ENCODE peak calls at places on chromosomes 3 and 15, in nine cellular contexts. One of them, this sample, is unnamed.

GRCh38 chr3:194840661-194841514 is 155.2 kb downstream of the FAM43A start:
- DNase-seq in A549: peak
- DNase-seq in suprapubic skin: no peak
- DNase-seq in KBM-7: no peak
- DNase-seq in keratinocyte: no peak
- DNase-seq in globus pallidus: no peak
- DNase-seq in activated naive CD4-positive, alpha-beta T cell treated with anti-CD3 and anti-CD28 coated beads for 36 hours: no peak
- DNase-seq in activated CD4-positive, alpha-beta T cell treated with anti-CD3 and anti-CD28 coated beads, Interleukin-2, amount 50 U/mL, for 1 hour: no peak
- DNase-seq in EH: peak
- DNase-seq in this sample: no peak

GRCh38 chr15:51647128-51647562 is 24.6 kb upstream of the DMXL2 start:
- DNase-seq in activated naive CD4-positive, alpha-beta T cell treated with anti-CD3 and anti-CD28 coated beads for 36 hours: no peak
- DNase-seq in globus pallidus: peak
- DNase-seq in EH: peak
- DNase-seq in suprapubic skin: no peak
- DNase-seq in A549: no peak
- DNase-seq in activated CD4-positive, alpha-beta T cell treated with anti-CD3 and anti-CD28 coated beads, Interleukin-2, amount 50 U/mL, for 1 hour: no peak
- DNase-seq in KBM-7: peak
- DNase-seq in keratinocyte: no peak
- DNase-seq in this sample: no peak

GRCh38 chr15:88803241-88803919 is at the start of gene ACAN:
- DNase-seq in globus pallidus: no peak
- DNase-seq in keratinocyte: no peak
- DNase-seq in EH: peak
- DNase-seq in activated CD4-positive, alpha-beta T cell treated with anti-CD3 and anti-CD28 coated beads, Interleukin-2, amount 50 U/mL, for 1 hour: no peak
- DNase-seq in activated naive CD4-positive, alpha-beta T cell treated with anti-CD3 and anti-CD28 coated beads for 36 hours: no peak
- DNase-seq in A549: no peak
- DNase-seq in suprapubic skin: no peak
- DNase-seq in KBM-7: no peak
- DNase-seq in this sample: no peak

GRCh38 chr3:57230006-57230405 is 2.5 kb downstream of the APPL1 start:
- DNase-seq in suprapubic skin: no peak
- DNase-seq in globus pallidus: no peak
- DNase-seq in keratinocyte: no peak
- DNase-seq in activated CD4-positive, alpha-beta T cell treated with anti-CD3 and anti-CD28 coated beads, Interleukin-2, amount 50 U/mL, for 1 hour: no peak
- DNase-seq in KBM-7: no peak
- DNase-seq in EH: no peak
- DNase-seq in A549: no peak
- DNase-seq in activated naive CD4-positive, alpha-beta T cell treated with anti-CD3 and anti-CD28 coated beads for 36 hours: no peak
- DNase-seq in this sample: no peak

GRCh38 chr15:95843241-95843851 is 487.2 kb upstream of the NR2F2 start:
- DNase-seq in keratinocyte: no peak
- DNase-seq in EH: peak
- DNase-seq in activated CD4-positive, alpha-beta T cell treated with anti-CD3 and anti-CD28 coated beads, Interleukin-2, amount 50 U/mL, for 1 hour: no peak
- DNase-seq in KBM-7: no peak
- DNase-seq in suprapubic skin: no peak
- DNase-seq in A549: no peak
- DNase-seq in activated naive CD4-positive, alpha-beta T cell treated with anti-CD3 and anti-CD28 coated beads for 36 hours: no peak
- DNase-seq in globus pallidus: peak
- DNase-seq in this sample: no peak

GRCh38 chr3:147943265-147943945 is 534.2 kb downstream of the ZIC1 start:
- DNase-seq in KBM-7: no peak
- DNase-seq in globus pallidus: no peak
- DNase-seq in activated naive CD4-positive, alpha-beta T cell treated with anti-CD3 and anti-CD28 coated beads for 36 hours: no peak
- DNase-seq in keratinocyte: no peak
- DNase-seq in suprapubic skin: no peak
- DNase-seq in activated CD4-positive, alpha-beta T cell treated with anti-CD3 and anti-CD28 coated beads, Interleukin-2, amount 50 U/mL, for 1 hour: no peak
- DNase-seq in EH: peak
- DNase-seq in A549: peak
- DNase-seq in this sample: no peak

GRCh38 chr15:69032703-69033373 is 18.3 kb downstream of the NOX5 start:
- DNase-seq in keratinocyte: no peak
- DNase-seq in KBM-7: no peak
- DNase-seq in EH: no peak
- DNase-seq in suprapubic skin: no peak
- DNase-seq in activated CD4-positive, alpha-beta T cell treated with anti-CD3 and anti-CD28 coated beads, Interleukin-2, amount 50 U/mL, for 1 hour: no peak
- DNase-seq in activated naive CD4-positive, alpha-beta T cell treated with anti-CD3 and anti-CD28 coated beads for 36 hours: no peak
- DNase-seq in globus pallidus: no peak
- DNase-seq in A549: no peak
- DNase-seq in this sample: no peak

GRCh38 chr3:103052236-103052830 is 617.5 kb downstream of the ZPLD1 start:
- DNase-seq in activated CD4-positive, alpha-beta T cell treated with anti-CD3 and anti-CD28 coated beads, Interleukin-2, amount 50 U/mL, for 1 hour: no peak
- DNase-seq in keratinocyte: no peak
- DNase-seq in suprapubic skin: no peak
- DNase-seq in EH: no peak
- DNase-seq in globus pallidus: peak
- DNase-seq in activated naive CD4-positive, alpha-beta T cell treated with anti-CD3 and anti-CD28 coated beads for 36 hours: no peak
- DNase-seq in KBM-7: no peak
- DNase-seq in A549: peak
- DNase-seq in this sample: no peak

GRCh38 chr15:100687532-100688215 is 85.3 kb downstream of the ASB7 start:
- DNase-seq in EH: peak
- DNase-seq in KBM-7: no peak
- DNase-seq in globus pallidus: no peak
- DNase-seq in activated CD4-positive, alpha-beta T cell treated with anti-CD3 and anti-CD28 coated beads, Interleukin-2, amount 50 U/mL, for 1 hour: no peak
- DNase-seq in activated naive CD4-positive, alpha-beta T cell treated with anti-CD3 and anti-CD28 coated beads for 36 hours: no peak
- DNase-seq in keratinocyte: no peak
- DNase-seq in A549: no peak
- DNase-seq in suprapubic skin: no peak
- DNase-seq in this sample: no peak